ENCODE peak calls at places on chromosomes 12 and 14, in four cellular contexts. T is MCF 10A, A is cardiac fibroblast, L is AG04449. V is an unnamed sample.

GRCh38 chr12:51972849-51973273 is 21.4 kb downstream of the ACVR1B start:
- DNase-seq in T (peak), L (no peak), A (peak), V (no peak)

GRCh38 chr12:115857923-115858322 is 419.6 kb downstream of the MED13L start:
- DNase-seq in T (no peak), A (no peak), L (no peak), V (no peak)

GRCh38 chr12:28083816-28084678 is 106.2 kb upstream of the CCDC91 start:
- DNase-seq in A (peak), T (no peak), L (no peak), V (no peak)

GRCh38 chr12:130446846-130447654 is 109.4 kb downstream of the PIWIL1 start:
- DNase-seq in T (no peak), A (no peak), L (no peak), V (no peak)

GRCh38 chr14:86790408-86791364 is 1202.3 kb downstream of the GALC start:
- DNase-seq in L (no peak), T (peak), A (no peak), V (no peak)

GRCh38 chr14:94485944-94486841 is 10.2 kb upstream of the SERPINA9 start:
- DNase-seq in T (peak), A (peak), L (no peak), V (peak)

GRCh38 chr14:105091335-105092123 is 26.3 kb upstream of the GPR132 start:
- DNase-seq in T (peak), L (no peak), A (no peak), V (no peak)

GRCh38 chr14:20782280-20782890 is 1.3 kb downstream of the RNASE6 start:
- DNase-seq in L (no peak), A (no peak), T (no peak), V (no peak)

GRCh38 chr14:32940711-32941667 is 2.3 kb downstream of the NPAS3 start:
- DNase-seq in L (no peak), A (no peak), T (no peak), V (no peak)

GRCh38 chr14:72925815-72926291 is 411 bp upstream of the DCAF4 start:
- DNase-seq in T (no peak), L (no peak), A (no peak), V (no peak)

DNA sequence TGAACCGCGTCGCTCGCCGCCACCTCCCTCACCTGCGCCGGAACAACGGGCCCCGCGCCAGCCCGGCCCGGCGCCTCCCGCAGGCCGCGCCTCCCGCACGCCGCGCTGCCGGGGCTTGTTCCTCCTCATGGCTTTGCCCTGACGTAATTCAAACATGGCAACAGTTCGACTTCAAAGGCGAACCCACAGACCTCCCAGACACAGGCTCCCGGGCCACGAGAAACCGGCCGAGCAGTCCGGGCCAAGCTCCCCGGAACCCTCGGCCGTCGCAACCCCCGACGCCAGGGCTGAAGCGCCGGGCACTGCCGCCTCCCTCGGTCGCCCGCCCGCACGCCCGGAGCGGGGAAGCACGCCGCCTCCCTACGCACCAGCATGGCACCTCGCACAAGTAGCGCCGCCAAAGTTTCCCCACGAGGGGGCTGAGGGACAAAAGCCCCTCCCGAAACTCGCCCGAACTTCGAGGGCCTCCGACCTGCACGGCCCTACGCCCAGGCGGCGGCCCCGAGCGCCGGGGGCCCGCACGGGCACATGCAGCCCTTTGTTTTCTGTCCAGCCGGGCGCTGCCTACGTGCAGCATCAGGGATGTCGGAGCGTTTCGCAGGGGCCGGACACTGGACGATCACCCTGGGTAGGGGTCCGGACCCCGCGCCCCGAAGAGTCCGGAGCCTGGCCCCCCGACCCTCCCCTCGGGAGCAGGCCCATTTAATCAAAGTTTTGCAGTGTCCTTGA is 1.7 kb downstream of the SINHCAF start:
- DNase-seq in A (peak), T (peak), L (no peak), V (peak)
- TF ChIP-seq CTCF in A (no peak), T (no peak), L (peak), V (no peak)

GRCh38 chr12:124370384-124370783 is 75.5 kb downstream of the RFLNA start:
- DNase-seq in L (no peak), T (no peak), A (no peak), V (no peak)

GRCh38 chr12:124370851-124371250 is 76.0 kb downstream of the RFLNA start:
- DNase-seq in A (no peak), T (no peak), L (no peak), V (no peak)

GRCh38 chr12:124369901-124370378 is 75.0 kb downstream of the RFLNA start:
- DNase-seq in T (no peak), A (no peak), L (no peak), V (no peak)

GRCh38 chr12:124368421-124369032 is 73.6 kb downstream of the RFLNA start:
- DNase-seq in A (no peak), L (no peak), T (no peak), V (no peak)

GRCh38 chr12:124369055-124369900 is 74.4 kb downstream of the RFLNA start:
- DNase-seq in T (peak), A (peak), L (no peak), V (peak)
- TF ChIP-seq CTCF in T (no peak), A (peak), L (no peak), V (peak)

GRCh38 chr12:3036901-3037600 is 40.1 kb upstream of the TSPAN9 start:
- DNase-seq in T (no peak), A (no peak), L (no peak), V (no peak)
- TF ChIP-seq CTCF in T (no peak), A (no peak), L (no peak), V (no peak)

GRCh38 chr12:41684997-41685396 is 459.7 kb downstream of the GXYLT1 start:
- DNase-seq in A (no peak), T (no peak), L (no peak), V (no peak)
- TF ChIP-seq CTCF in A (no peak), T (no peak), L (no peak), V (peak)

GRCh38 chr12:63086149-63086915 is 64.7 kb downstream of the AVPR1A start:
- DNase-seq in T (no peak), A (no peak), L (no peak), V (no peak)
- TF ChIP-seq CTCF in T (no peak), A (no peak), L (no peak), V (no peak)

DNA sequence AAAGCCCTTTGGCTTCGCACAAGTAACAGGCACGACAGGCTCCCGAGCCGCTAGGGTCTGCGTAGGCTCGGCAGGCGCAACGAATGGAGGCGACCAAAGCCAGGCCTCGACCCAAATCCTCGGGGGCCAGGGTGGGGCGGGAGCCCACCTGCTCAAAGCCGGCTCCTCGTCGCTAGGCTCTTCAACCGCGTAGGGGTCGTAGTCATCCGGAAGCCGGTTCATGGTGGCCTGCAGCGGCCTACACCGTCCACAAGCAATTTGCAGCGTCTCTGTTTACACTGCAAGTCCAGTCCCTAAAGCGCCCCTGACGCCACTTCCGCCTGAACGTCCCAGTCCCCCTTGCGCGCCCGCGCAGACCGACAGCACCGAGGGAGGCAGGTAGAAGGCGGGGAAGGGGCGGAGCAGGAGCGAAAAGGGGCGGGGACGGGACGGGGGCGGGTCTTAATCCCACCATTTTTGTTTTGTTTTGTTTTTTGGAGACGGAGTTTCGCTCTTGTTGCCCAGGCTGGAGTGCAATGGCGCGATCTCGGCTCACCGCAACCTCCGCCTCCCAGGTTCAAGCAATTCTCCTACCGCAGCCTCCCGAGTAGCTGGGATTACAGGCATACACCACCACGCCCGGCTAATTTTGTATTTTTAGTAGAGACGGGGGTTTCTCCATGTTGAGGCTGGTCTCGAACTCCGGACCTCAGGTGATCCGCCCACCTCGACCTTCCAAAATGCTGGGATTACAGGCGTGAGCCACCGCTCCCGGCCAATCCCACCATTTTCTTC is at the start of gene EAPP:
- DNase-seq in A (peak), L (peak), T (peak), V (peak)
- TF ChIP-seq CTCF in A (no peak), L (no peak), T (no peak), V (no peak)

GRCh38 chr14:56282179-56282578 is 164.0 kb downstream of the PELI2 start:
- DNase-seq in T (no peak), L (no peak), A (no peak), V (no peak)

GRCh38 chr14:56278383-56278782 is 160.2 kb downstream of the PELI2 start:
- DNase-seq in L (no peak), T (no peak), A (no peak), V (no peak)

GRCh38 chr14:56284641-56285040 is 166.4 kb downstream of the PELI2 start:
- DNase-seq in A (no peak), T (no peak), L (no peak), V (no peak)

GRCh38 chr14:56280843-56281242 is 162.6 kb downstream of the PELI2 start:
- DNase-seq in T (no peak), L (no peak), A (no peak), V (no peak)
- TF ChIP-seq CTCF in T (no peak), L (no peak), A (peak), V (peak)

V was measured in astrocyte of the cerebellum.